ENCODE peak calls at places on chromosomes 4 and X, in five cellular contexts. J, F, R, D and W are unnamed samples.

GRCh38 chr4:100108869-100109268 is 81.4 kb downstream of the DDIT4L start:
- DNase-seq in J (no peak), F (no peak), R (no peak), D (peak), W (no peak)

GRCh38 chrX:69807400-69807799 is 191.5 kb downstream of the EDA start:
- DNase-seq in J (no peak), F (no peak), R (no peak), D (no peak), W (no peak)

GRCh38 chr4:122798101-122798500 is 28.5 kb upstream of the FGF2 start:
- DNase-seq in J (peak), F (no peak), R (no peak), D (peak), W (peak)

GRCh38 chr4:24924309-24924781 is 11.5 kb upstream of the CCDC149 start:
- DNase-seq in J (peak), F (no peak), R (no peak), D (no peak), W (no peak)

GRCh38 chr4:73904491-73904890 is 35.3 kb downstream of the CXCL1 start:
- DNase-seq in J (peak), F (peak), R (no peak), D (no peak), W (no peak)

GRCh38 chrX:119093991-119094741 is 21.4 kb downstream of the CT47C1 start:
- DNase-seq in J (peak), F (peak), R (no peak), D (no peak), W (no peak)

GRCh38 chrX:151935358-151935757 is 22.7 kb downstream of the MAGEA4 start:
- DNase-seq in J (no peak), F (no peak), R (no peak), D (no peak), W (no peak)

GRCh38 chrX:103556941-103557340 is 28.4 kb upstream of the TCEAL4 start:
- DNase-seq in J (no peak), F (peak), R (peak), D (no peak), W (peak)

GRCh38 chr4:40530961-40531635 is 98.6 kb downstream of the RBM47 start:
- DNase-seq in J (no peak), F (no peak), R (no peak), D (no peak), W (no peak)

GRCh38 chrX:69320116-69320515 is 154.9 kb upstream of the PJA1 start:
- DNase-seq in J (no peak), F (no peak), R (no peak), D (peak), W (no peak)

GRCh38 chr4:122814426-122814825 is 12.2 kb upstream of the FGF2 start:
- DNase-seq in J (no peak), F (no peak), R (no peak), D (no peak), W (no peak)

DNA sequence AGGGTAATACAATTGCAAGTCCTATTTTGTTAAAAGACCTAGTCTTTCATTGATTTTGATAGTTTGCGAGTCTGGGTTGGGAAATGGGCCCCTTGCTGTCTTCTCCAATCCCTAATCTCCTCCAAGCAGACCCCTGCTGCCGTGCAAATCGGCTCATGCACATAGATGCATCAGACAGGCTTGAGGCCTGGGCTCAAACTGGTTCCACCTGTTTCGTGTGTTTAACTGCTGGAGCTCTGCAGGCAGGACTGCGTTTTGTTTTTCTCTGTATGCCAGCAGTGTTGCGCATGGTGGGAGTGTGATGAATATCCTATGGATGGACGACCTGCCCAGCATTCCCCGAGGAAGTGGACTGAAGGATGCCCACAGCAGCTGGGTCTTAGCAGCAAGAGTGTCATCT is 133.9 kb downstream of the PDGFRA start:
- DNase-seq in J (no peak), F (peak), R (no peak), D (peak), W (no peak)
- TF ChIP-seq EZH2phosphoT487 in J (no peak), F (no peak), R (no peak), D (no peak), W (no peak)

GRCh38 chrX:129925305-129926092 is 19.5 kb downstream of the UTP14A start:
- DNase-seq in J (peak), F (peak), R (peak), D (peak), W (peak)
- TF ChIP-seq EZH2phosphoT487 in J (no peak), F (no peak), R (no peak), D (no peak), W (no peak)

GRCh38 chr4:79611026-79611425 is 203.0 kb upstream of the GK2 start:
- DNase-seq in J (no peak), F (no peak), R (no peak), D (no peak), W (no peak)
- TF ChIP-seq EZH2phosphoT487 in J (no peak), F (no peak), R (no peak), D (no peak), W (no peak)

GRCh38 chr4:1576200-1576960 is 107.7 kb downstream of the FAM53A start:
- DNase-seq in J (no peak), F (no peak), R (no peak), D (no peak), W (no peak)
- TF ChIP-seq EZH2phosphoT487 in J (no peak), F (no peak), R (no peak), D (no peak), W (no peak)

GRCh38 chr4:102438873-102439614 is 62.1 kb upstream of the NFKB1 start:
- DNase-seq in J (peak), F (peak), R (no peak), D (no peak), W (peak)
- TF ChIP-seq EZH2phosphoT487 in J (no peak), F (no peak), R (no peak), D (no peak), W (no peak)

DNA sequence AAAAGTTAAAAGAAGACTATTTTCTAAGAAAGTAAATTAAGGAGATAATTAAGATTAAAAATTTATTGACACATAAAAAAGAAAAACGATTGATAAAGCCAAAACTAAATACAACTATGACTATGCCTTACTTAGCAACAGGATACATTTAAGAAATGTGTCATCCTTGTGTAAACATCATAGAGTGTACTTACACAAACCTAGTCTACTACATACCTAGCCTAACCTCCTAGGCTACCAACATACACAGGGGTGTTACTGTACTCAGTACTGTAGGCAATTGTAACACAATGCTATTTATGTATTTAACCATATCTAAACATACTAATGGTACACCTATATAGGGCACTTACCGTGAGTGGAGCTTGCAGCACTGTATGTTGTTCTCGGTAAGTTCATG is 108.3 kb downstream of the ANXA10 start:
- DNase-seq in J (no peak), F (peak), R (no peak), D (no peak), W (no peak)
- TF ChIP-seq EZH2phosphoT487 in J (no peak), F (no peak), R (no peak), D (no peak), W (no peak)

GRCh38 chr4:17468638-17469221 is 43.2 kb downstream of the QDPR start:
- DNase-seq in J (peak), F (peak), R (peak), D (peak), W (peak)
- TF ChIP-seq EZH2phosphoT487 in J (no peak), F (no peak), R (no peak), D (no peak), W (no peak)

GRCh38 chr4:152892985-152893384 is 43.1 kb upstream of the FHDC1 start:
- DNase-seq in J (no peak), F (no peak), R (no peak), D (no peak), W (no peak)

GRCh38 chr4:152900395-152900794 is 35.7 kb upstream of the FHDC1 start:
- DNase-seq in J (no peak), F (peak), R (no peak), D (no peak), W (no peak)

GRCh38 chr4:152896819-152897218 is 39.3 kb upstream of the FHDC1 start:
- DNase-seq in J (peak), F (no peak), R (no peak), D (no peak), W (no peak)

DNA sequence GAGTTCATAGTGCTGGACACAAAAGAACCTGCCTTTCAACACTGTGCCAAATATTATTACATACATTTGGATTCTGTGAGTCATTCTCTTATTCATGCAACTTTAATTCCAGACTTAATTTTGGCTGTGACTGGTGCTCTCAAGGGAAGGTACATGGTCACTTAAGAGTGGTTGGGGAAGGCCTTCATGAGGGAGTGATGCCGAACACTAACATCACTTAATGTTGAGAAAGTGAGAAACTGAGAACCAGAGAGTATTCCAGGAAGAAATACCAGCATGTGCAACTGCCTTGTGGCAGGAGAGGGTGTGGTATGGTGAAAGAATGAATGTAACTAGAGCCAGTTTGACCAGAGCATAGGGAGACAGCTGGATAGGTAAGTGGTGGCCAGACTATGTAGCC is 41.5 kb upstream of the FHDC1 start:
- DNase-seq in J (peak), F (peak), R (no peak), D (no peak), W (no peak)
- TF ChIP-seq EZH2phosphoT487 in J (no peak), F (no peak), R (no peak), D (no peak), W (no peak)

GRCh38 chr4:76572224-76572623 is 137.2 kb downstream of the SHROOM3 start:
- DNase-seq in J (no peak), F (no peak), R (no peak), D (no peak), W (no peak)
- TF ChIP-seq EZH2phosphoT487 in J (no peak), F (no peak), R (no peak), D (no peak), W (no peak)

GRCh38 chrX:147741776-147742175 is 169.9 kb upstream of the FMR1 start:
- DNase-seq in J (no peak), F (no peak), R (no peak), D (no peak), W (no peak)
- TF ChIP-seq EZH2phosphoT487 in J (no peak), F (no peak), R (no peak), D (no peak), W (no peak)